ENCODE peak calls at places on chromosome 17, in five cellular contexts. One of them, this sample, is unnamed. For H3K4me1, the result is how much of the 10 kb centered on the place peaks cover.

GRCh38 chr17:9715503-9716016 is 70.2 kb downstream of the USP43 start:
- DNase-seq in adipocyte: no peak
- DNase-seq in colonic mucosa: no peak
- DNase-seq in pancreas: no peak
- DNase-seq in breast epithelium: no peak
- DNase-seq in this sample: no peak

GRCh38 chr17:60065136-60065535 is 13.6 kb downstream of the HEATR6 start:
- DNase-seq in adipocyte: peak
- DNase-seq in colonic mucosa: no peak
- DNase-seq in pancreas: no peak
- DNase-seq in breast epithelium: no peak
- DNase-seq in this sample: no peak

GRCh38 chr17:19244357-19244756 is 7.2 kb downstream of the EPN2 start:
- DNase-seq in adipocyte: no peak
- DNase-seq in colonic mucosa: no peak
- DNase-seq in pancreas: no peak
- DNase-seq in breast epithelium: no peak
- DNase-seq in this sample: no peak

GRCh38 chr17:15453782-15454181 is 13.6 kb downstream of the CDRT4 start:
- DNase-seq in adipocyte: no peak
- DNase-seq in colonic mucosa: no peak
- DNase-seq in pancreas: no peak
- DNase-seq in breast epithelium: no peak
- DNase-seq in this sample: no peak

GRCh38 chr17:59492091-59492451 is 73.3 kb upstream of the DHX40 start:
- DNase-seq in adipocyte: no peak
- DNase-seq in colonic mucosa: no peak
- DNase-seq in pancreas: no peak
- DNase-seq in breast epithelium: no peak
- DNase-seq in this sample: no peak

GRCh38 chr17:69246726-69247375 is 18.2 kb upstream of the ABCA10 start:
- DNase-seq in adipocyte: peak
- DNase-seq in colonic mucosa: no peak
- DNase-seq in pancreas: no peak
- DNase-seq in breast epithelium: no peak
- DNase-seq in this sample: no peak

GRCh38 chr17:28746611-28747045 is 2.8 kb downstream of the TRAF4 start:
- DNase-seq in adipocyte: no peak
- DNase-seq in colonic mucosa: peak
- DNase-seq in pancreas: peak
- DNase-seq in breast epithelium: no peak
- DNase-seq in this sample: peak

GRCh38 chr17:78667091-78667490 is 89.9 kb upstream of the DNAH17 start:
- DNase-seq in adipocyte: no peak
- DNase-seq in colonic mucosa: no peak
- DNase-seq in pancreas: no peak
- DNase-seq in breast epithelium: no peak
- DNase-seq in this sample: no peak

GRCh38 chr17:10171581-10171981 is 26.8 kb downstream of the GAS7 start:
- DNase-seq in adipocyte: no peak
- DNase-seq in colonic mucosa: no peak
- DNase-seq in pancreas: no peak
- DNase-seq in breast epithelium: no peak
- DNase-seq in this sample: no peak

GRCh38 chr17:82031885-82032627 is 578 bp downstream of the RAC3 start:
- DNase-seq in adipocyte: no peak
- DNase-seq in colonic mucosa: peak
- DNase-seq in pancreas: peak
- DNase-seq in breast epithelium: no peak
- DNase-seq in this sample: peak

GRCh38 chr17:6233856-6234255 is 163.7 kb downstream of the WSCD1 start:
- DNase-seq in adipocyte: no peak
- DNase-seq in colonic mucosa: no peak
- DNase-seq in pancreas: no peak
- DNase-seq in breast epithelium: no peak
- DNase-seq in this sample: no peak

GRCh38 chr17:80891096-80892018 is 100.3 kb upstream of the CHMP6 start:
- DNase-seq in adipocyte: peak
- DNase-seq in colonic mucosa: no peak
- DNase-seq in pancreas: peak
- DNase-seq in breast epithelium: peak
- DNase-seq in this sample: peak

GRCh38 chr17:72402727-72403210 is 281.9 kb downstream of the SOX9 start:
- DNase-seq in adipocyte: no peak
- DNase-seq in colonic mucosa: no peak
- DNase-seq in pancreas: no peak
- DNase-seq in breast epithelium: no peak
- DNase-seq in this sample: no peak

GRCh38 chr17:27327871-27328270 is 34.0 kb downstream of the WSB1 start:
- DNase-seq in adipocyte: no peak
- DNase-seq in colonic mucosa: no peak
- DNase-seq in pancreas: no peak
- DNase-seq in breast epithelium: no peak
- DNase-seq in this sample: no peak

GRCh38 chr17:36600936-36601302 is 464 bp upstream of the MRM1 start:
- DNase-seq in adipocyte: no peak
- DNase-seq in colonic mucosa: no peak
- DNase-seq in pancreas: no peak
- DNase-seq in breast epithelium: no peak
- DNase-seq in this sample: no peak

GRCh38 chr17:82956726-82957468 is 117.1 kb upstream of the ZNF750 start:
- DNase-seq in adipocyte: no peak
- DNase-seq in colonic mucosa: no peak
- DNase-seq in pancreas: no peak
- DNase-seq in breast epithelium: no peak
- DNase-seq in this sample: peak

GRCh38 chr17:65085397-65085796 is 28.9 kb upstream of the GNA13 start:
- DNase-seq in adipocyte: no peak
- DNase-seq in colonic mucosa: no peak
- DNase-seq in pancreas: no peak
- DNase-seq in breast epithelium: no peak
- DNase-seq in this sample: no peak

GRCh38 chr17:43860927-43861622 is 14.1 kb downstream of the CD300LG start:
- DNase-seq in adipocyte: no peak
- DNase-seq in colonic mucosa: no peak
- DNase-seq in pancreas: no peak
- DNase-seq in breast epithelium: peak
- DNase-seq in this sample: no peak

GRCh38 chr17:81138500-81138899 is 26.8 kb upstream of the PVALEF start:
- DNase-seq in adipocyte: no peak
- DNase-seq in colonic mucosa: no peak
- DNase-seq in pancreas: no peak
- DNase-seq in breast epithelium: no peak
- DNase-seq in this sample: peak

GRCh38 chr17:18224428-18225120 is 861 bp upstream of the LLGL1 start:
- DNase-seq in adipocyte: peak
- DNase-seq in colonic mucosa: no peak
- DNase-seq in pancreas: no peak
- DNase-seq in breast epithelium: no peak
- DNase-seq in this sample: no peak

GRCh38 chr17:36602030-36602737 is 801 bp downstream of the MRM1 start:
- DNase-seq in adipocyte: peak
- DNase-seq in colonic mucosa: peak
- DNase-seq in pancreas: peak
- DNase-seq in breast epithelium: no peak
- DNase-seq in this sample: no peak

GRCh38 chr17:58269557-58270291 is 11.0 kb downstream of the MPO start:
- DNase-seq in adipocyte: no peak
- DNase-seq in colonic mucosa: no peak
- DNase-seq in pancreas: no peak
- DNase-seq in breast epithelium: no peak
- DNase-seq in this sample: no peak

GRCh38 chr17:18314059-18314730 is 599 bp downstream of the TOP3A start:
- DNase-seq in adipocyte: peak
- DNase-seq in colonic mucosa: peak
- DNase-seq in pancreas: no peak
- DNase-seq in breast epithelium: no peak
- DNase-seq in this sample: no peak

GRCh38 chr17:17363638-17364337 is 60.6 kb downstream of the NT5M start:
- DNase-seq in adipocyte: no peak
- DNase-seq in colonic mucosa: no peak
- DNase-seq in pancreas: no peak
- DNase-seq in breast epithelium: no peak
- DNase-seq in this sample: peak

GRCh38 chr17:76017481-76018339 is 9.4 kb downstream of the EVPL start:
- DNase-seq in adipocyte: no peak
- DNase-seq in colonic mucosa: no peak
- DNase-seq in pancreas: no peak
- DNase-seq in breast epithelium: no peak
- DNase-seq in this sample: no peak

GRCh38 chr17:65039349-65039988 is 17.1 kb downstream of the GNA13 start:
- DNase-seq in adipocyte: no peak
- DNase-seq in colonic mucosa: no peak
- DNase-seq in pancreas: no peak
- DNase-seq in breast epithelium: no peak
- DNase-seq in this sample: no peak

GRCh38 chr17:80978499-80979497 is 12.8 kb upstream of the CHMP6 start:
- DNase-seq in adipocyte: no peak
- DNase-seq in colonic mucosa: no peak
- DNase-seq in pancreas: no peak
- DNase-seq in breast epithelium: no peak
- DNase-seq in this sample: no peak

GRCh38 chr17:18229254-18229653 is 3.8 kb downstream of the LLGL1 start:
- DNase-seq in adipocyte: no peak
- DNase-seq in colonic mucosa: no peak
- DNase-seq in pancreas: no peak
- DNase-seq in breast epithelium: no peak
- DNase-seq in this sample: no peak

GRCh38 chr17:71084219-71084618 is 914.9 kb downstream of the KCNJ2 start:
- DNase-seq in adipocyte: no peak
- DNase-seq in colonic mucosa: peak
- DNase-seq in pancreas: no peak
- DNase-seq in breast epithelium: no peak
- DNase-seq in this sample: no peak

GRCh38 chr17:74217036-74217725 is 3.8 kb downstream of the TTYH2 start:
- DNase-seq in adipocyte: no peak
- DNase-seq in colonic mucosa: no peak
- DNase-seq in pancreas: no peak
- DNase-seq in breast epithelium: no peak
- DNase-seq in this sample: no peak

GRCh38 chr17:17108681-17109049 is 66.4 kb downstream of the MPRIP start:
- DNase-seq in adipocyte: peak
- DNase-seq in colonic mucosa: peak
- DNase-seq in pancreas: peak
- DNase-seq in breast epithelium: peak
- DNase-seq in this sample: no peak

DNA sequence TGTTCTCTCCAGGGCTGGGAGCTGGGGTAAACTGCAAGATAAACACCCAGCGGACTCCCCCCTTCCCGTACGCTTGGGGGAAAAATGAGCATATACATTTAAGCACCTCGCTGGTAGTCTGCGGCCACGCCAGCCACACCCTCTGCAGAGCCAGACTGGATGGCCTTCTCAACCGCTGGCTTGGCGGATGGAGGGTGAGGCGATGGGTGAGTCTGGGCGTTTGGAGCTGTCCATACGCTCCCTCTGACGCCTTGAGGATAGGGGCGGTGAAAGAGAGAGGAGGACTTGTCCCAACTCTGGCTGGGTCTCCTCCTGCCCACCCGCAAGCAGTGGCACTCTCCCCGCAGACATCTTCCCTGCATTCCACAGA is 1.0 kb downstream of the ITGA3 start:
- DNase-seq in adipocyte: peak
- DNase-seq in colonic mucosa: peak
- DNase-seq in pancreas: no peak
- DNase-seq in breast epithelium: no peak
- DNase-seq in this sample: no peak
- H3K4me1 ChIP-seq in adipocyte: under half
- H3K4me1 ChIP-seq in colonic mucosa: under half
- H3K4me1 ChIP-seq in pancreas: under half
- H3K4me1 ChIP-seq in breast epithelium: under half
- H3K4me1 ChIP-seq in this sample: half or more

GRCh38 chr17:1343554-1343953 is 56.5 kb downstream of the YWHAE start:
- DNase-seq in adipocyte: no peak
- DNase-seq in colonic mucosa: no peak
- DNase-seq in pancreas: no peak
- DNase-seq in breast epithelium: no peak
- DNase-seq in this sample: no peak
- H3K4me1 ChIP-seq in adipocyte: under half
- H3K4me1 ChIP-seq in colonic mucosa: under half
- H3K4me1 ChIP-seq in pancreas: under half
- H3K4me1 ChIP-seq in breast epithelium: under half
- H3K4me1 ChIP-seq in this sample: under half

GRCh38 chr17:77320046-77320445 is 179.3 kb downstream of the SEC14L1 start:
- DNase-seq in adipocyte: peak
- DNase-seq in colonic mucosa: no peak
- DNase-seq in pancreas: no peak
- DNase-seq in breast epithelium: no peak
- DNase-seq in this sample: no peak
- H3K4me1 ChIP-seq in adipocyte: half or more
- H3K4me1 ChIP-seq in colonic mucosa: under half
- H3K4me1 ChIP-seq in pancreas: under half
- H3K4me1 ChIP-seq in breast epithelium: under half
- H3K4me1 ChIP-seq in this sample: half or more

DNA sequence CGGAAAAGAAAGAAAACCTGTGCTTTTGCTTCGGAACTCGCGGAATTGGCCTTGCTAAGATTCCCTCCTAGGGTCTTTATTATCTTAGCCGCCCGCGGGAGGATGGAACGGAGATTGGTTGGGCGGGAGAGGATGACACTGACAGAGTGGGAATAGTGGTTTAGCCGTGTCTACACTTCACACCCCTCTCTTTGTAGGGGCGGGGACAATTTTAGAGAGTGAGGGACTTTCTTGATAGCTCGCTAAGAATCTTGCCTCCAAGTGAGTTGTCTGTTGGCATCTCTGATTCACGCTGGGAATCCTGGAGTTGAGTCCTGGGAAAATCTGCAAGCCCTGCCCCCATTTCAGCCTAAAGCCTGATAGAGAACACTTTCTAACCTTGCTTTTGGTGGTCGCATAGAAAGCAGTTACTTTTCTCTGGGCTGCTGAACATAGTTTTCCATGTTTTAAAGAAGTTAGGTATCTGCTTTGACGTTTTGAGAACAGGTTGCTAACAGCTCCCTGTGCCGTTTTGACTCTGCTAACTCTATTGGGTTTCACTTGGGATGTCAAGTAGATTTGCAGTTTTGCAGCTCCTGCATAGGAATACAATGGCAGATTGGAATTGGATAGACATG is 697 bp downstream of the NOL11 start:
- DNase-seq in adipocyte: peak
- DNase-seq in colonic mucosa: peak
- DNase-seq in pancreas: no peak
- DNase-seq in breast epithelium: no peak
- DNase-seq in this sample: no peak
- H3K4me1 ChIP-seq in adipocyte: under half
- H3K4me1 ChIP-seq in colonic mucosa: under half
- H3K4me1 ChIP-seq in pancreas: under half
- H3K4me1 ChIP-seq in breast epithelium: under half
- H3K4me1 ChIP-seq in this sample: under half

GRCh38 chr17:3890893-3891219 is 2.0 kb downstream of the CAMKK1 start:
- DNase-seq in adipocyte: no peak
- DNase-seq in colonic mucosa: no peak
- DNase-seq in pancreas: no peak
- DNase-seq in breast epithelium: no peak
- DNase-seq in this sample: no peak
- H3K4me1 ChIP-seq in adipocyte: half or more
- H3K4me1 ChIP-seq in colonic mucosa: under half
- H3K4me1 ChIP-seq in pancreas: under half
- H3K4me1 ChIP-seq in breast epithelium: under half
- H3K4me1 ChIP-seq in this sample: half or more

GRCh38 chr17:3951420-3951819 is 12.8 kb downstream of the ATP2A3 start:
- DNase-seq in adipocyte: no peak
- DNase-seq in colonic mucosa: no peak
- DNase-seq in pancreas: no peak
- DNase-seq in breast epithelium: no peak
- DNase-seq in this sample: no peak
- H3K4me1 ChIP-seq in adipocyte: under half
- H3K4me1 ChIP-seq in colonic mucosa: under half
- H3K4me1 ChIP-seq in pancreas: under half
- H3K4me1 ChIP-seq in breast epithelium: under half
- H3K4me1 ChIP-seq in this sample: under half

This sample was measured in upper lobe of left lung.